ENCODE peak calls at places on chromosomes 6 and 20, in nine cellular contexts. Z is fibroblast of lung; A is non-pigmented ciliary epithelial cell; C is GM18507; Y is chondrocyte; K is activated CD8-positive, alpha-beta memory T cell treated with anti-CD3 and anti-CD28 coated beads for 48 hours; W is psoas muscle; U is GF-D8; O is foreskin fibroblast. X is an unnamed sample.
A peak's percentile ranks its signal among the peaks of the same experiment; 100 is the strongest.

GRCh38 chr20:64242003-64242796 is 13.3 kb upstream of the PCMTD2 start:
- DNase-seq in Z (no peak), A (no peak), C (no peak), Y (peak; percentile 67), K (no peak), W (no peak), U (no peak), O (no peak), X (no peak)

GRCh38 chr20:51712501-51713212 is 55.5 kb downstream of the ATP9A start:
- DNase-seq in Z (peak; percentile 56), A (no peak), C (no peak), Y (no peak), K (no peak), W (peak; percentile 23), U (no peak), O (peak; percentile 57), X (peak; percentile 30)

GRCh38 chr6:106820412-106820852 is 154.1 kb downstream of the CD24 start:
- DNase-seq in Z (peak; percentile 86), A (no peak), C (no peak), Y (no peak), K (no peak), W (no peak), U (no peak), O (no peak), X (peak; percentile 79)

GRCh38 chr20:34222208-34222607 is 19.0 kb upstream of the ASIP start:
- DNase-seq in Z (peak; percentile 97), A (peak; percentile 89), C (no peak), Y (no peak), K (no peak), W (no peak), U (no peak), O (peak; percentile 97), X (peak; percentile 95)

GRCh38 chr20:54221383-54221782 is 13.5 kb downstream of the PFDN4 start:
- DNase-seq in Z (no peak), A (no peak), C (no peak), Y (no peak), K (no peak), W (no peak), U (no peak), O (peak; percentile 22), X (no peak)

GRCh38 chr6:170091000-170091638 is 199.8 kb downstream of the DLL1 start:
- DNase-seq in Z (no peak), A (no peak), C (no peak), Y (peak; percentile 64), K (no peak), W (no peak), U (no peak), O (no peak), X (no peak)

GRCh38 chr6:157600807-157601206 is 219.8 kb downstream of the ZDHHC14 start:
- DNase-seq in Z (no peak), A (no peak), C (no peak), Y (no peak), K (no peak), W (no peak), U (no peak), O (no peak), X (no peak)

GRCh38 chr6:111804627-111805235 is 68.5 kb downstream of the FYN start:
- DNase-seq in Z (peak; percentile 94), A (peak; percentile 89), C (no peak), Y (no peak), K (peak; percentile 51), W (no peak), U (no peak), O (peak; percentile 78), X (peak; percentile 89)

GRCh38 chr20:13397300-13397724 is 176.2 kb downstream of the ISM1 start:
- DNase-seq in Z (peak; percentile 63), A (peak; percentile 26), C (no peak), Y (no peak), K (no peak), W (no peak), U (no peak), O (peak; percentile 62), X (peak; percentile 7)

GRCh38 chr20:35115606-35116005 is 23.0 kb upstream of the TRPC4AP start:
- DNase-seq in Z (no peak), A (no peak), C (no peak), Y (no peak), K (no peak), W (no peak), U (no peak), O (no peak), X (no peak)

GRCh38 chr6:360791-361373 is 30.7 kb upstream of the IRF4 start:
- DNase-seq in Z (no peak), A (no peak), C (no peak), Y (peak; percentile 91), K (no peak), W (no peak), U (no peak), O (no peak), X (no peak)

GRCh38 chr6:43970913-43971775 is 156.1 kb downstream of the MRPL14 start:
- DNase-seq in Z (peak; percentile 23), A (no peak), C (no peak), Y (peak; percentile 27), K (no peak), W (no peak), U (no peak), O (peak; percentile 48), X (no peak)

GRCh38 chr20:17197041-17197440 is 29.8 kb upstream of the PCSK2 start:
- DNase-seq in Z (no peak), A (no peak), C (no peak), Y (no peak), K (no peak), W (no peak), U (no peak), O (no peak), X (no peak)

GRCh38 chr20:30606990-30607389 is 650.5 kb upstream of the DEFB115 start:
- DNase-seq in Z (no peak), A (no peak), C (no peak), Y (no peak), K (no peak), W (no peak), U (no peak), O (no peak), X (no peak)

GRCh38 chr6:156901309-156902019 is 124.3 kb downstream of the ARID1B start:
- DNase-seq in Z (no peak), A (no peak), C (no peak), Y (no peak), K (no peak), W (no peak), U (no peak), O (no peak), X (no peak)

GRCh38 chr6:49202923-49203322 is 260.1 kb downstream of the MMUT start:
- DNase-seq in Z (no peak), A (no peak), C (no peak), Y (no peak), K (no peak), W (no peak), U (no peak), O (no peak), X (peak; percentile 4)

GRCh38 chr6:152273638-152274037 is 363.5 kb downstream of the SYNE1 start:
- DNase-seq in Z (peak; percentile 76), A (no peak), C (no peak), Y (no peak), K (no peak), W (peak; percentile 32), U (no peak), O (peak; percentile 30), X (no peak)

GRCh38 chr6:166078294-166078693 is 89.4 kb downstream of the TBXT start:
- DNase-seq in Z (peak; percentile 96), A (peak; percentile 91), C (no peak), Y (no peak), K (no peak), W (no peak), U (no peak), O (peak; percentile 41), X (peak; percentile 88)

GRCh38 chr6:169424821-169425240 is 171.2 kb upstream of the THBS2 start:
- DNase-seq in Z (peak; percentile 11), A (no peak), C (no peak), Y (no peak), K (no peak), W (no peak), U (no peak), O (peak; percentile 69), X (no peak)

GRCh38 chr6:53795254-53795701 is 473 bp downstream of the LRRC1 start:
- DNase-seq in Z (no peak), A (no peak), C (no peak), Y (peak; percentile 82), K (no peak), W (no peak), U (no peak), O (no peak), X (peak; percentile 26)